ENCODE peak calls at places on chromosomes 13 and 19, in eight cellular contexts. C is tibial nerve, V is HepG2, E is A549, I is heart left ventricle, B is breast epithelium, S is spleen, F is thyroid gland. G is an unnamed sample. For H3K4me1, the result is how much of the 10 kb centered on the place peaks cover.

GRCh38 chr13:75469087-75469486 is 12.9 kb downstream of the TBC1D4 start:
- DNase-seq in C (no peak), V (no peak), E (no peak), I (no peak), B (no peak), S (no peak), F (no peak), G (no peak)

GRCh38 chr13:106417467-106418110 is 117.9 kb downstream of the EFNB2 start:
- DNase-seq in C (no peak), V (no peak), E (no peak), I (no peak), B (no peak), S (no peak), F (no peak), G (no peak)

GRCh38 chr13:113981201-113981605 is 7.3 kb upstream of the C13orf46 start:
- DNase-seq in C (peak), V (no peak), E (peak), I (no peak), B (peak), S (peak), F (peak), G (no peak)

GRCh38 chr19:49434907-49435577 is 6.3 kb downstream of the SLC17A7 start:
- DNase-seq in C (no peak), V (no peak), E (peak), I (no peak), B (no peak), S (no peak), F (no peak), G (no peak)

GRCh38 chr19:45716314-45717130 is 14.2 kb downstream of the FBXO46 start:
- DNase-seq in C (peak), V (no peak), E (peak), I (no peak), B (peak), S (no peak), F (peak), G (peak)

GRCh38 chr19:7852851-7853759 is 21.1 kb downstream of the PRR36 start:
- DNase-seq in C (peak), V (peak), E (peak), I (peak), B (peak), S (peak), F (peak), G (peak)

GRCh38 chr13:100280681-100281080 is 191.8 kb downstream of the PCCA start:
- DNase-seq in C (no peak), V (no peak), E (no peak), I (no peak), B (no peak), S (no peak), F (no peak), G (no peak)

GRCh38 chr13:20940083-20940482 is 37.5 kb upstream of the XPO4 start:
- DNase-seq in C (no peak), V (peak), E (peak), I (no peak), B (no peak), S (no peak), F (no peak), G (no peak)

GRCh38 chr13:112444416-112445399 is 68.6 kb downstream of the SPACA7 start:
- DNase-seq in C (no peak), V (no peak), E (no peak), I (no peak), B (peak), S (peak), F (no peak), G (no peak)

GRCh38 chr13:44306401-44307192 is 67.0 kb upstream of the SERP2 start:
- DNase-seq in C (peak), V (no peak), E (peak), I (peak), B (peak), S (no peak), F (no peak), G (peak)

GRCh38 chr13:25939961-25940687 is 111.7 kb downstream of the SHISA2 start:
- DNase-seq in C (no peak), V (no peak), E (no peak), I (no peak), B (no peak), S (no peak), F (no peak), G (no peak)

GRCh38 chr19:55259540-55260210 is 858 bp upstream of the PPP6R1 start:
- DNase-seq in C (no peak), V (no peak), E (no peak), I (no peak), B (no peak), S (peak), F (no peak), G (no peak)

GRCh38 chr13:66994498-66995365 is 235.4 kb downstream of the PCDH9 start:
- DNase-seq in C (no peak), V (no peak), E (peak), I (no peak), B (no peak), S (peak), F (no peak), G (no peak)

GRCh38 chr19:11435833-11436313 is 438 bp downstream of the PRKCSH start:
- DNase-seq in C (no peak), V (no peak), E (no peak), I (no peak), B (no peak), S (peak), F (no peak), G (no peak)

GRCh38 chr19:29904017-29904416 is 38.0 kb upstream of the URI1 start:
- DNase-seq in C (no peak), V (no peak), E (no peak), I (no peak), B (no peak), S (no peak), F (no peak), G (no peak)

GRCh38 chr19:16197188-16197621 is 506 bp upstream of the AP1M1 start:
- DNase-seq in C (peak), V (peak), E (no peak), I (no peak), B (no peak), S (no peak), F (no peak), G (no peak)

GRCh38 chr13:19646062-19646461 is 12.6 kb downstream of the MPHOSPH8 start:
- DNase-seq in C (no peak), V (no peak), E (no peak), I (no peak), B (no peak), S (no peak), F (no peak), G (no peak)

GRCh38 chr13:112917731-112918130 is 51.3 kb upstream of the MCF2L start:
- DNase-seq in C (no peak), V (peak), E (no peak), I (no peak), B (no peak), S (no peak), F (no peak), G (no peak)

GRCh38 chr13:36282818-36283432 is 14.7 kb downstream of the CCDC169 start:
- DNase-seq in C (no peak), V (peak), E (peak), I (no peak), B (no peak), S (no peak), F (no peak), G (no peak)

GRCh38 chr13:76023644-76024043 is 387.5 kb downstream of the LMO7 start:
- DNase-seq in C (no peak), V (no peak), E (no peak), I (no peak), B (no peak), S (no peak), F (no peak), G (no peak)

GRCh38 chr13:71864094-71864980 is 2.7 kb downstream of the DACH1 start:
- DNase-seq in C (peak), V (no peak), E (no peak), I (peak), B (peak), S (peak), F (no peak), G (peak)

GRCh38 chr13:93473441-93474270 is 247.0 kb downstream of the GPC6 start:
- DNase-seq in C (no peak), V (no peak), E (no peak), I (no peak), B (no peak), S (peak), F (no peak), G (no peak)

GRCh38 chr13:77300176-77301141 is 26.4 kb downstream of the MYCBP2 start:
- DNase-seq in C (no peak), V (no peak), E (peak), I (no peak), B (no peak), S (no peak), F (no peak), G (no peak)

GRCh38 chr19:31334101-31334848 is 15.0 kb downstream of the TSHZ3 start:
- DNase-seq in C (no peak), V (no peak), E (no peak), I (no peak), B (no peak), S (no peak), F (no peak), G (no peak)

GRCh38 chr19:45508931-45509691 is 1.8 kb downstream of the VASP start:
- DNase-seq in C (peak), V (peak), E (peak), I (peak), B (peak), S (peak), F (peak), G (peak)

GRCh38 chr19:40609561-40610395 is 8.6 kb downstream of the LTBP4 start:
- DNase-seq in C (peak), V (peak), E (peak), I (peak), B (peak), S (peak), F (peak), G (peak)

GRCh38 chr19:4229179-4229931 is at the start of gene EBI3:
- DNase-seq in C (peak), V (no peak), E (peak), I (no peak), B (no peak), S (peak), F (no peak), G (no peak)

GRCh38 chr19:18401580-18402112 is 4.2 kb upstream of the LRRC25 start:
- DNase-seq in C (peak), V (peak), E (peak), I (peak), B (no peak), S (peak), F (peak), G (no peak)

DNA sequence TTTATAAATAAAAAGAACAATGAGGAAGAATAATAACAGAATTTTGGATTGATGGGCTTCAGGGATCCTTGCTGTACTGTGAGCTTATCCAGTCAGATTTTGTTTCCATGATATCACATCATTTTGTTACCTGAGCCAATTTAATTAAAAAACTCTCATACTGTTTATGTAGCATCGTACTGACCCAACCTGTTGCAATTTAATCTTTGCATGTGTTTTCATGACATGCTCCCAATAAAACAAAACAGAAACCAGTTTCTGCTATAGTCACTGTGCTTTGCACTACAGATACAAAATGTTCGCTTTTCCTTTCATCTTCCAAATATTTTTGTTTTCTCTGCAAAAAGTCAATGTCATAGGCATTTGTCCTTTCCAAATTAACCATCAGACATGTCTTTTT is 109.7 kb upstream of the RNF113B start:
- DNase-seq in C (no peak), V (no peak), E (no peak), I (no peak), B (no peak), S (no peak), F (no peak), G (no peak)
- H3K4me1 ChIP-seq in C (under half), V (half or more), E (under half), I (under half), B (under half), S (under half), F (under half), G (under half)

GRCh38 chr13:69044629-69045028 is 1063.0 kb upstream of the ATXN8OS start:
- DNase-seq in C (no peak), V (no peak), E (no peak), I (no peak), B (no peak), S (no peak), F (no peak), G (no peak)
- TF ChIP-seq POLR2A in C (no peak), V (no peak), E (no peak), I (no peak), B (no peak), S (no peak), F (no peak), G (no peak)

GRCh38 chr13:28531956-28532225 is 37.0 kb upstream of the FLT1 start:
- DNase-seq in C (no peak), V (no peak), E (no peak), I (no peak), B (no peak), S (no peak), F (no peak), G (no peak)

GRCh38 chr13:28533049-28533436 is 38.1 kb upstream of the FLT1 start:
- DNase-seq in C (no peak), V (no peak), E (no peak), I (no peak), B (no peak), S (no peak), F (no peak), G (no peak)

GRCh38 chr13:28531195-28531955 is 36.4 kb upstream of the FLT1 start:
- DNase-seq in C (no peak), V (no peak), E (no peak), I (peak), B (no peak), S (peak), F (peak), G (no peak)

GRCh38 chr13:28533441-28534166 is 38.7 kb upstream of the FLT1 start:
- DNase-seq in C (no peak), V (no peak), E (no peak), I (no peak), B (no peak), S (no peak), F (no peak), G (no peak)

DNA sequence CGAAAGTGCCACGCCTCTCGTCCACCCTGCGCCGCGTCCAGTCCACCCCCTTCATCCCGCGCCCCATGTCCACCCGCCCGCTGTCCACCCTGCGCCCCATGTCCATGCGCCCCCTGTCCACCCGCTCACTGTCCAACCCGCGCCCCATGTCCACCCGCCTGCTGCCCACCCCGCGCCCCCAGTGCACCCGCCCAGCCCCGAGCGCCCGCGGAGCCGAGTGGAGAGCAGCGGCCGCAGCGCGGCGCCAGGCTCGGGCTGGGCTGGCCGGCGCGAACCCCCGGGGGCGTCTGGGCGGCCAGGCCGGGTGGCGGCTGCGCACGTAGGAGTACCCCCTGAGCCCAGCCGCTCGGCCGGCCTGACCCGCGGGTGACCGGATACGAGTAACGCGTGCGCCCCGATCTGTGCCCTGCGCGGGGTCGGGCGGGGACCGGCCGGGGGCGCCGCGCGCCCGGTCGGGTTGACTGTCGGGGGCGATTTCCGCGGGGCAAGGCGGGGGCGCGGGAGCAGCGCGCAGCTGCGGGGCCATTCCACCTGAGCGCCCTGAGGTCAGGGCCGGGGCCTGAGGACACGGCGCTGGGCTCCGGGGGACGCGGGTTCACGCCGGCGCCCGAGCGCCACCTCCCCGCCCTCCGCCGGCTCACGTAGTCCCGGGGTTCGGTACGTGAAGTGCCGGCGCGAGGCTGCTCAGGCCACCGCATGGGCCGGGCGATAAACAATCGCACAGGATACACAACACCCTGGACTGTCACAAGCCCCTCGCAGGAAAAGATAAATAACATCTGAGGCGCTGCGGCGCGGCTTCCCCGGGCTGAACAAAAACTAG is 37.5 kb upstream of the FLT1 start:
- DNase-seq in C (no peak), V (no peak), E (no peak), I (peak), B (no peak), S (peak), F (peak), G (no peak)
- TF ChIP-seq CTCF in C (no peak), V (no peak), E (no peak), I (no peak), B (no peak), S (no peak), F (no peak), G (no peak)

GRCh38 chr19:6223461-6224307 is 56.1 kb downstream of the MLLT1 start:
- DNase-seq in C (no peak), V (no peak), E (no peak), I (peak), B (no peak), S (peak), F (peak), G (no peak)
- H3K4me1 ChIP-seq in C (half or more), V (under half), E (under half), I (under half), B (under half), S (half or more), F (under half), G (under half)

GRCh38 chr19:46729696-46730095 is 12.8 kb upstream of the PRKD2 start:
- DNase-seq in C (no peak), V (no peak), E (no peak), I (no peak), B (no peak), S (no peak), F (no peak), G (no peak)

GRCh38 chr19:46728208-46728607 is 11.3 kb upstream of the PRKD2 start:
- DNase-seq in C (no peak), V (no peak), E (no peak), I (peak), B (no peak), S (peak), F (no peak), G (peak)

GRCh38 chr19:46727757-46728156 is 10.8 kb upstream of the PRKD2 start:
- DNase-seq in C (no peak), V (no peak), E (no peak), I (no peak), B (no peak), S (peak), F (no peak), G (no peak)

GRCh38 chr19:46730187-46730586 is 13.3 kb upstream of the PRKD2 start:
- DNase-seq in C (no peak), V (no peak), E (no peak), I (no peak), B (no peak), S (peak), F (no peak), G (no peak)

DNA sequence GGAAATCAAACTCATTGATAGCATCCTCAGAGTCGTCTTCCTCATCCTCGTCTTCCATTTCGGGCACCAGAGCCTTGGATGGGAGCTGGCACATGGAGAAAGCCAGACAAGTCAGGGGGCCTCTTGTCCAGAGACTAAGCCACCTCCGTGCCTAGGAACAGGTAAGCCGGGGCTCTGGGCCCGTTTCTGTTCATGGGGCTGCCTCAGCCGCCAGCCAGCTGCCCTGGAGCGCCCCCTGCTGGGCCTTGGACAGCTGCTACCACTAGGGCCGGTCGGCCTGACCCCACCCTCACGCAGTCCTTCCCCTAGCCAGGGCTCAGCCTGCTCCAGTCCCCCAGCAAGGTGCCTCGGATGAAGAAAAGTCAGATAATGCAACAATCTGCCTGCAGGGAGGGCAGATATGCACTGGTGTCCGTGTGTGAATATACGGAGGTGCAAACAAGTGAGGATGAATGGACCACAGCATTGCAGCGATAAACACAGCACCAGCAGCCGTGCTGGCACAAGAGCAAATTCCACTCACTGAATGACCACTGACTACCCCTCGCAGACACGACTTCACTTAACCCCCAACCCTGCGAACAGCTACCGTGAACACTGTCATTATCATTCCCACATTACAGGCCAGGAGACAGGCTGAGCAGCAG is 11.9 kb upstream of the PRKD2 start:
- DNase-seq in C (peak), V (peak), E (peak), I (peak), B (no peak), S (peak), F (peak), G (peak)
- TF ChIP-seq POLR2A in C (no peak), V (no peak), E (no peak), I (no peak), B (no peak), S (no peak), F (no peak), G (no peak)

G was measured in ovary.